ENCODE peak calls at places on chromosome 11, in five cellular contexts. L is heart right ventricle, J is NCI-H146, R is WTC11, P is HT1080. Z is an unnamed sample.

GRCh38 chr11:126082251-126083109 is 19.8 kb upstream of the CDON start:
- DNase-seq in R (peak; percentile 36), L (no peak), P (no peak), J (peak; percentile 17), Z (no peak)

GRCh38 chr11:70176940-70177689 is 26.0 kb upstream of the FADD start:
- DNase-seq in R (peak; percentile 90), J (no peak), P (no peak), L (no peak), Z (peak; percentile 51)

GRCh38 chr11:123428221-123428631 is 1.8 kb upstream of the GRAMD1B start:
- DNase-seq in J (no peak), P (no peak), L (no peak), R (no peak), Z (no peak)

GRCh38 chr11:12377106-12377823 is at the start of gene PARVA:
- DNase-seq in J (peak; percentile 71), P (peak; percentile 72), L (peak; percentile 70), R (peak; percentile 79), Z (peak; percentile 31)

GRCh38 chr11:7256943-7257342 is 5.2 kb downstream of the SYT9 start:
- DNase-seq in L (no peak), J (no peak), P (no peak), R (no peak), Z (no peak)

GRCh38 chr11:108886608-108887007 is 221.7 kb downstream of the DDX10 start:
- DNase-seq in L (no peak), J (no peak), P (no peak), R (no peak), Z (no peak)

GRCh38 chr11:87359401-87359800 is 321.7 kb downstream of the TMEM135 start:
- DNase-seq in P (no peak), L (no peak), R (no peak), J (peak; percentile 87), Z (no peak)

GRCh38 chr11:67562951-67563350 is 20.7 kb upstream of the GSTP1 start:
- DNase-seq in J (no peak), R (no peak), P (no peak), L (no peak), Z (no peak)

GRCh38 chr11:867856-868358 is 25.3 kb downstream of the TSPAN4 start:
- DNase-seq in L (no peak), J (no peak), R (no peak), P (no peak), Z (no peak)

GRCh38 chr11:116832350-116833290 is 2.9 kb downstream of the APOC3 start:
- DNase-seq in P (no peak), L (no peak), J (peak; percentile 83), R (no peak), Z (no peak)

GRCh38 chr11:86291466-86292262 is 10.4 kb upstream of the HIKESHI start:
- DNase-seq in R (peak; percentile 60), P (peak; percentile 56), J (peak; percentile 42), L (peak; percentile 31), Z (peak; percentile 29)

GRCh38 chr11:63917685-63918523 is 940 bp upstream of the RCOR2 start:
- DNase-seq in R (peak; percentile 89), P (no peak), L (peak; percentile 81), J (peak; percentile 94), Z (peak; percentile 94)

GRCh38 chr11:68542617-68543016 is 82.1 kb downstream of the PPP6R3 start:
- DNase-seq in L (no peak), R (no peak), J (no peak), P (peak; percentile 62), Z (no peak)

GRCh38 chr11:122140535-122140934 is 24.5 kb upstream of the BLID start:
- DNase-seq in L (no peak), R (no peak), P (peak; percentile 82), J (no peak), Z (no peak)

GRCh38 chr11:119166368-119167076 is 2.0 kb upstream of the NLRX1 start:
- DNase-seq in P (peak; percentile 73), J (no peak), L (no peak), R (no peak), Z (no peak)

GRCh38 chr11:74679513-74679865 is 51.7 kb downstream of the CHRDL2 start:
- DNase-seq in L (peak; percentile 4), J (no peak), R (no peak), P (no peak), Z (no peak)

GRCh38 chr11:88447285-88447684 is 109.7 kb upstream of the CTSC start:
- DNase-seq in R (no peak), L (no peak), P (no peak), J (no peak), Z (no peak)

GRCh38 chr11:135001581-135001980 is 589.5 kb upstream of the B3GAT1 start:
- DNase-seq in L (no peak), R (no peak), P (no peak), J (no peak), Z (no peak)

GRCh38 chr11:8459711-8460399 is 134.2 kb downstream of the STK33 start:
- DNase-seq in J (no peak), L (no peak), P (no peak), R (no peak), Z (no peak)

GRCh38 chr11:124113890-124114289 is 1.4 kb upstream of the VWA5A start:
- DNase-seq in L (no peak), J (no peak), P (no peak), R (no peak), Z (no peak)

GRCh38 chr11:46712874-46713576 is 6.0 kb upstream of the F2 start:
- DNase-seq in L (no peak), R (no peak), J (no peak), P (no peak), Z (no peak)

GRCh38 chr11:101863361-101863760 is 51.4 kb upstream of the CEP126 start:
- DNase-seq in J (no peak), P (peak; percentile 79), R (no peak), L (no peak), Z (no peak)

GRCh38 chr11:3015796-3016195 is 23.7 kb upstream of the NAP1L4 start:
- DNase-seq in L (no peak), R (no peak), J (no peak), P (no peak), Z (no peak)

GRCh38 chr11:132838621-132839020 is 693.7 kb downstream of the OPCML start:
- DNase-seq in J (no peak), L (no peak), P (peak; percentile 79), R (no peak), Z (no peak)

GRCh38 chr11:30488304-30488998 is 97.7 kb downstream of the MPPED2 start:
- DNase-seq in P (no peak), J (peak; percentile 50), L (no peak), R (no peak), Z (no peak)

GRCh38 chr11:110989734-110990133 is 255.8 kb upstream of the POU2AF2 start:
- DNase-seq in R (no peak), L (no peak), J (no peak), P (no peak), Z (peak; percentile 23)

GRCh38 chr11:92762175-92762574 is 207.3 kb upstream of the MTNR1B start:
- DNase-seq in L (no peak), R (no peak), J (no peak), P (no peak), Z (no peak)

GRCh38 chr11:132632641-132633124 is 899.6 kb downstream of the OPCML start:
- DNase-seq in R (no peak), J (no peak), P (peak; percentile 98), L (peak; percentile 4), Z (no peak)